ENCODE peak calls at places on chromosomes 6 and 20, in eight cellular contexts. E is PC-3, L is H9, I is HCT116, K is MM.1S, R is SK-N-SH, U is mammary epithelial cell, F is A549. O is an unnamed sample.

GRCh38 chr6:53151676-53152075 is 3.0 kb upstream of the GCM1 start:
- DNase-seq in I (peak), R (no peak), F (no peak), U (no peak), K (no peak), E (peak), L (peak), O (peak)

GRCh38 chr6:30062471-30063178 is 1.6 kb downstream of the POLR1H start:
- DNase-seq in K (no peak), E (peak), L (no peak), I (no peak), F (no peak), R (no peak), U (no peak), O (no peak)

GRCh38 chr6:117344444-117345291 is 79.3 kb downstream of the VGLL2 start:
- DNase-seq in I (no peak), E (no peak), R (no peak), K (no peak), F (no peak), L (no peak), U (no peak), O (no peak)

GRCh38 chr20:14724465-14724864 is 387.1 kb upstream of the FLRT3 start:
- DNase-seq in E (no peak), R (no peak), L (no peak), F (no peak), K (no peak), I (no peak), U (no peak), O (no peak)

GRCh38 chr6:105291525-105291924 is 111.4 kb downstream of the PREP start:
- DNase-seq in I (no peak), R (no peak), F (no peak), U (no peak), E (no peak), L (no peak), K (no peak), O (no peak)

GRCh38 chr6:148524976-148525375 is 182.3 kb downstream of the SASH1 start:
- DNase-seq in E (peak), I (no peak), K (no peak), L (no peak), R (no peak), F (no peak), U (no peak), O (no peak)

GRCh38 chr6:51045548-51045947 is 226.9 kb downstream of the TFAP2B start:
- DNase-seq in F (no peak), I (no peak), K (no peak), R (no peak), U (peak), E (peak), L (no peak), O (no peak)

GRCh38 chr20:45826381-45827019 is 612 bp downstream of the TNNC2 start:
- DNase-seq in E (no peak), K (no peak), U (no peak), R (no peak), L (no peak), F (no peak), I (no peak), O (no peak)

GRCh38 chr6:44478158-44478557 is 90.7 kb downstream of the CDC5L start:
- DNase-seq in I (no peak), R (no peak), L (no peak), K (no peak), F (no peak), U (no peak), E (no peak), O (no peak)

GRCh38 chr20:41136336-41136694 is 1.0 kb upstream of the PLCG1 start:
- DNase-seq in I (no peak), U (no peak), E (no peak), F (no peak), K (no peak), R (peak), L (no peak), O (no peak)

GRCh38 chr20:63877755-63878470 is 12.8 kb downstream of the TPD52L2 start:
- DNase-seq in F (no peak), R (no peak), I (no peak), L (no peak), K (no peak), U (no peak), E (no peak), O (no peak)

GRCh38 chr20:41367393-41367695 is 726 bp upstream of the EMILIN3 start:
- DNase-seq in K (no peak), E (no peak), R (no peak), F (no peak), U (no peak), I (no peak), L (no peak), O (peak)

GRCh38 chr20:25402583-25402982 is 4.9 kb upstream of the GINS1 start:
- DNase-seq in I (no peak), F (no peak), L (no peak), E (no peak), U (no peak), K (no peak), R (no peak), O (peak)

GRCh38 chr6:76124010-76124409 is 51.5 kb upstream of the IMPG1 start:
- DNase-seq in K (no peak), F (no peak), E (no peak), U (no peak), R (no peak), I (no peak), L (no peak), O (no peak)

GRCh38 chr20:6731951-6732580 is 35.4 kb upstream of the BMP2 start:
- DNase-seq in E (no peak), K (no peak), I (no peak), L (no peak), U (no peak), F (no peak), R (no peak), O (no peak)

GRCh38 chr20:50670126-50670862 is 21.0 kb downstream of the RIPOR3 start:
- DNase-seq in U (peak), L (no peak), F (peak), K (no peak), E (peak), R (no peak), I (no peak), O (no peak)

GRCh38 chr6:12324096-12324495 is 33.9 kb downstream of the EDN1 start:
- DNase-seq in E (peak), U (peak), F (peak), L (no peak), I (peak), R (no peak), K (no peak), O (no peak)

GRCh38 chr20:46277602-46278001 is 30.7 kb downstream of the CDH22 start:
- DNase-seq in K (no peak), E (no peak), L (no peak), I (no peak), U (no peak), R (no peak), F (no peak), O (no peak)

GRCh38 chr20:32155017-32155965 is 45.8 kb downstream of the TM9SF4 start:
- DNase-seq in U (peak), R (peak), F (peak), K (no peak), L (peak), E (peak), I (no peak), O (peak)

GRCh38 chr6:7769702-7770101 is 43.8 kb downstream of the BMP6 start:
- DNase-seq in R (no peak), F (peak), K (no peak), E (peak), I (no peak), L (no peak), U (peak), O (no peak)

DNA sequence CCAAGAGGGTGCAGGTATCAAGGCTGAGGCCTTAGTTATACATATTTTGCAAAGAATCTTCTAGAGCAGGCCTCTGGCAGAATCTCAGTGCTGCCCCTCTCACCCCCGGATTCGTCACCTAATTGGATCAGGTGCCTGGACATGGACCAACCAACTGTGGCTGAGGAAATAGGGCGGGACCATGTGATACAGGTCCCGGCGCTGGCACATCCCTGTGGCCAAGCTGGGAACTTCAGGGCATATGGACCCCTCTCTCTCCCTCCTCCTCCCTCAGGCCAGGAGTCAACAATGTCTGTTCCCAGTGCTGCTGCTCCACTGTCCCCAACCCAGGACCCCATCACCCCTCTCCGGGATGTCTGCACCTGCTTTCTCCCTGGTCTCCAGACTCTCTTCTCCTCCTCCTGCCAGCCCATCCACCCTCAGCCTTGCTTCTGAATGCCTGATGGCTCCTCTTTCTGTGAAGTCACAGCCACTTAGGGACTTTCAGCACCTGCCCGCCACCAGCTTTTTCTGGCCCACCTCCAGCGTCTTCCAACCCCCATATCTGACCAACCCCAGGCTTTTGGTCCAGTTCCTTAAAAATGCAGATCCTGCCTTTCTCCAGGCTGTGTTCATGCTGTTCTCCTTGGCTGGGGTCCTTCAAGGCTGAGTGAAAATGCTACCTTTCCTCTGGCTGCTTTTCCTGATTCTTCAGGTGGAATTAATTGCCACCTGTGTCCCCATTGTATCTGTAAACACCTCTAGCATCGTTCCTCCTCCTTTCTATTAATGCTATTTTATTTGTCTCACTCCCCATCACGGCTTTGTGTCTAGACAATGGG is 19.0 kb upstream of the MLN start:
- DNase-seq in F (peak), R (peak), K (no peak), I (peak), U (no peak), L (peak), E (peak), O (peak)
- H3K4me2 ChIP-seq in F (no peak), R (no peak), K (no peak), I (peak), U (no peak), L (no peak), E (no peak), O (peak)

DNA sequence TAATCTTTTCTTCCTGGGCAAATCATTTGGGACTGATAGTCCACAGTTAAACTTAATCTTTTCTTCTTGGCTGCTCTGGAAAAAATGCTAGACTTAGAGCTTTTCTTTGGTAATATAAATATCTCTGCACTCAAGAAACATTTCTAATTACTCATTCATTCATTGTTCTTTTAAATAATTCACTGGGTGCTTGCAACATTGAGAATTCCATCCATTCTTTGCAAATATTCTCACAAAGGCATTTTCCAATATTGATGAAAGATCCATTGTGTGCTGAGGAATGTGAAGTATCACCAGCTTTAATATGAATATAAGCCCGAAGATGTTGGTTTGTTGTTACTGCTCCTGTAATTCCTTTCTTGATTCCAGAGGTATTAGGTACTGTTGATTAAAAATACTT is 38.4 kb downstream of the AKAP7 start:
- DNase-seq in R (no peak), L (no peak), E (no peak), I (no peak), K (no peak), F (no peak), U (peak), O (no peak)
- H3K4me2 ChIP-seq in R (no peak), L (no peak), E (no peak), I (peak), K (no peak), F (no peak), U (peak), O (no peak)

GRCh38 chr6:112366695-112367546 is 19.8 kb downstream of the RFPL4B start:
- DNase-seq in R (peak), K (no peak), I (no peak), L (no peak), E (no peak), U (no peak), F (no peak), O (no peak)
- H3K4me2 ChIP-seq in R (no peak), K (no peak), I (no peak), L (no peak), E (no peak), U (no peak), F (no peak), O (no peak)

GRCh38 chr6:74892091-74892490 is 313.8 kb downstream of the COL12A1 start:
- DNase-seq in F (no peak), U (no peak), R (no peak), K (no peak), L (no peak), E (no peak), I (no peak), O (no peak)

GRCh38 chr6:74891358-74891811 is 314.5 kb downstream of the COL12A1 start:
- DNase-seq in E (no peak), F (no peak), K (no peak), U (no peak), L (no peak), R (no peak), I (no peak), O (no peak)
- H3K4me2 ChIP-seq in E (no peak), F (no peak), K (no peak), U (no peak), L (no peak), R (no peak), I (no peak), O (no peak)

GRCh38 chr6:107642348-107643347 is 152.7 kb downstream of the SOBP start:
- DNase-seq in R (no peak), K (no peak), U (no peak), I (no peak), E (no peak), F (no peak), L (no peak), O (no peak)
- H3K4me2 ChIP-seq in R (no peak), K (no peak), U (no peak), I (no peak), E (no peak), F (no peak), L (no peak), O (no peak)